ENCODE peak calls at places on chromosome 12, in four cellular contexts. O is ELF-1, C is neural progenitor cell, G is iPS DF 6.9. V is an unnamed sample.

GRCh38 chr12:29103539-29103974 is 45.5 kb upstream of the FAR2 start:
- DNase-seq in C (no peak), G (no peak), O (no peak), V (no peak)

GRCh38 chr12:71214511-71215285 is 56.9 kb upstream of the TSPAN8 start:
- DNase-seq in C (peak), O (no peak), G (peak), V (no peak)

GRCh38 chr12:22588817-22589216 is 36.2 kb upstream of the ETNK1 start:
- DNase-seq in C (no peak), G (no peak), O (no peak), V (no peak)

GRCh38 chr12:122848471-122849351 is 13.5 kb downstream of the HIP1R start:
- DNase-seq in G (no peak), C (no peak), O (no peak), V (no peak)

GRCh38 chr12:106178582-106178981 is 39.8 kb upstream of the NUAK1 start:
- DNase-seq in C (peak), G (no peak), O (peak), V (no peak)

GRCh38 chr12:102454330-102454729 is 26.0 kb downstream of the IGF1 start:
- DNase-seq in C (no peak), G (no peak), O (no peak), V (no peak)

GRCh38 chr12:68451261-68452091 is 119.3 kb upstream of the MDM1 start:
- DNase-seq in G (no peak), C (no peak), O (peak), V (no peak)

GRCh38 chr12:1691123-1692007 is 495 bp downstream of the ADIPOR2 start:
- DNase-seq in G (no peak), C (peak), O (peak), V (no peak)

GRCh38 chr12:125518074-125518473 is 452.8 kb downstream of the AACS start:
- DNase-seq in C (peak), O (peak), G (peak), V (no peak)

GRCh38 chr12:123972448-123973401 is at the start of the genes CCDC92 and ZNF664:
- DNase-seq in C (peak), G (peak), O (peak), V (peak)

GRCh38 chr12:64790166-64790565 is 31.0 kb upstream of the GNS start:
- DNase-seq in C (no peak), G (no peak), O (no peak), V (no peak)

GRCh38 chr12:85036241-85036707 is at the start of the genes LRRIQ1 and TSPAN19:
- DNase-seq in G (peak), O (peak), C (peak), V (no peak)

GRCh38 chr12:95318071-95318545 is 100.5 kb downstream of the VEZT start:
- DNase-seq in O (no peak), G (no peak), C (no peak), V (no peak)

GRCh38 chr12:125203145-125203765 is 138.0 kb downstream of the AACS start:
- DNase-seq in G (no peak), O (no peak), C (no peak), V (no peak)

GRCh38 chr12:54222609-54223008 is 33.8 kb upstream of the SMUG1 start:
- DNase-seq in C (no peak), O (no peak), G (no peak), V (no peak)

GRCh38 chr12:79886917-79887519 is 47.9 kb downstream of the PPP1R12A start:
- DNase-seq in C (peak), G (no peak), O (no peak), V (no peak)

GRCh38 chr12:48917857-48918537 is 7.3 kb downstream of the FKBP11 start:
- DNase-seq in O (no peak), C (no peak), G (no peak), V (no peak)

GRCh38 chr12:67810166-67810565 is 161.6 kb downstream of the DYRK2 start:
- DNase-seq in G (no peak), C (no peak), O (no peak), V (no peak)

GRCh38 chr12:96033549-96034389 is 1.6 kb downstream of the LTA4H start:
- DNase-seq in C (no peak), G (no peak), O (no peak), V (no peak)

GRCh38 chr12:125145196-125145595 is 80.0 kb downstream of the AACS start:
- DNase-seq in O (no peak), C (no peak), G (no peak), V (no peak)